ENCODE peak calls at places on chromosomes 7 and 10, in four cellular contexts. Y is tibial nerve; H is CD8-positive, alpha-beta memory T cell; J is endothelial cell. X is an unnamed sample.

GRCh38 chr10:98852686-98853085 is 383.0 kb downstream of the HPSE2 start:
- DNase-seq in Y (no peak), H (no peak), J (no peak), X (no peak)

GRCh38 chr7:91082854-91083495 is 181.3 kb upstream of the FZD1 start:
- DNase-seq in Y (no peak), H (no peak), J (no peak), X (no peak)

GRCh38 chr10:108490931-108491330 is 1326.4 kb upstream of the SORCS1 start:
- DNase-seq in Y (no peak), H (no peak), J (no peak), X (no peak)

GRCh38 chr10:102673961-102674511 is 29.8 kb downstream of the TRIM8 start:
- DNase-seq in Y (peak), H (peak), J (no peak), X (peak)

GRCh38 chr10:71840177-71840711 is 10.8 kb downstream of the PSAP start:
- DNase-seq in Y (peak), H (no peak), J (peak), X (no peak)

GRCh38 chr7:117405519-117405918 is 21.8 kb downstream of the ASZ1 start:
- DNase-seq in Y (no peak), H (no peak), J (no peak), X (no peak)

GRCh38 chr10:104297697-104298660 is 29.0 kb downstream of the GSTO2 start:
- DNase-seq in Y (no peak), H (no peak), J (peak), X (peak)

GRCh38 chr10:104353325-104354048 is at the start of gene CFAP58:
- DNase-seq in Y (peak), H (peak), J (peak), X (peak)

GRCh38 chr7:158549176-158549833 is 38.3 kb downstream of the PTPRN2 start:
- DNase-seq in Y (peak), H (no peak), J (no peak), X (no peak)

GRCh38 chr10:19290770-19291169 is 242.2 kb downstream of the MALRD1 start:
- DNase-seq in Y (no peak), H (no peak), J (no peak), X (no peak)

GRCh38 chr10:79007843-79008319 is 60.9 kb upstream of the ZMIZ1 start:
- DNase-seq in Y (peak), H (no peak), J (no peak), X (no peak)

GRCh38 chr10:96772239-96772638 is 51.9 kb upstream of the PIK3AP1 start:
- DNase-seq in Y (no peak), H (no peak), J (no peak), X (no peak)

GRCh38 chr7:144812379-144813283 is 23.2 kb downstream of the TPK1 start:
- DNase-seq in Y (no peak), H (no peak), J (no peak), X (no peak)

GRCh38 chr10:58157076-58157766 is 110.5 kb downstream of the IPMK start:
- DNase-seq in Y (no peak), H (no peak), J (no peak), X (no peak)

GRCh38 chr7:116736927-116737715 is 65.1 kb downstream of the MET start:
- DNase-seq in Y (no peak), H (no peak), J (no peak), X (no peak)

GRCh38 chr7:137592232-137592896 is 248.8 kb upstream of the PTN start:
- DNase-seq in Y (peak), H (no peak), J (peak), X (peak)

GRCh38 chr10:15349133-15349532 is 22.0 kb downstream of the FAM171A1 start:
- DNase-seq in Y (no peak), H (no peak), J (no peak), X (no peak)

GRCh38 chr7:47153076-47153475 is 428.8 kb downstream of the TNS3 start:
- DNase-seq in Y (peak), H (no peak), J (no peak), X (no peak)

GRCh38 chr10:99571816-99572215 is 39.1 kb downstream of the NKX2-3 start:
- DNase-seq in Y (no peak), H (no peak), J (no peak), X (no peak)

GRCh38 chr10:29317027-29317420 is 28.2 kb downstream of the LYZL1 start:
- DNase-seq in Y (no peak), H (no peak), J (no peak), X (no peak)

GRCh38 chr7:157944734-157945291 is 608.0 kb downstream of the DNAJB6 start:
- DNase-seq in Y (no peak), H (no peak), J (no peak), X (no peak)

GRCh38 chr10:24503627-24504320 is 219.9 kb downstream of the ARHGAP21 start:
- DNase-seq in Y (peak), H (no peak), J (peak), X (peak)

GRCh38 chr7:141220263-141220662 is 146.4 kb downstream of the TMEM178B start:
- DNase-seq in Y (no peak), H (no peak), J (no peak), X (no peak)

GRCh38 chr7:16484453-16485158 is 19.1 kb upstream of the SOSTDC1 start:
- DNase-seq in Y (no peak), H (no peak), J (no peak), X (no peak)

GRCh38 chr10:48469516-48470020 is 135.3 kb downstream of the ARHGAP22 start:
- DNase-seq in Y (no peak), H (no peak), J (no peak), X (no peak)

GRCh38 chr10:96374639-96374984 is 15.8 kb upstream of the OPALIN start:
- DNase-seq in Y (no peak), H (no peak), J (peak), X (no peak)

GRCh38 chr7:107027208-107027607 is 17.3 kb upstream of the PRKAR2B start:
- DNase-seq in Y (no peak), H (no peak), J (no peak), X (no peak)

GRCh38 chr7:154584352-154585252 is 418.3 kb downstream of the PAXIP1 start:
- DNase-seq in Y (no peak), H (no peak), J (no peak), X (no peak)

GRCh38 chr7:48455363-48455762 is 284.1 kb downstream of the ABCA13 start:
- DNase-seq in Y (no peak), H (no peak), J (no peak), X (no peak)

GRCh38 chr10:80612261-80612660 is 74.6 kb downstream of the SH2D4B start:
- DNase-seq in Y (no peak), H (no peak), J (no peak), X (no peak)

X was measured in GM13976.